ENCODE peak calls at places on chromosome 3, in seven cellular contexts. W is EL; I is A172; V is activated T-cell treated with anti-CD3 and anti-CD28 coated beads, Interleukin-2, amount 50 U/mL, for 24 hours; P is GM04504; E is GM12864; D is HCEC 1CT. S is an unnamed sample.

GRCh38 chr3:195885036-195885871 is 23.1 kb downstream of the TNK2 start:
- DNase-seq in W (no peak), D (no peak), P (no peak), I (peak), V (no peak), E (no peak), S (no peak)

GRCh38 chr3:126245811-126246727 is 65.7 kb upstream of the ALDH1L1 start:
- DNase-seq in E (no peak), V (no peak), D (peak), P (no peak), I (peak), W (peak), S (peak)

GRCh38 chr3:186361612-186362408 is at the start of gene DGKG:
- DNase-seq in V (peak), E (no peak), W (peak), I (no peak), D (no peak), P (no peak), S (no peak)

GRCh38 chr3:66297260-66297863 is 76.6 kb downstream of the SLC25A26 start:
- DNase-seq in D (no peak), W (no peak), P (no peak), I (no peak), V (no peak), E (no peak), S (no peak)

GRCh38 chr3:122468896-122469533 is 45.7 kb downstream of the KPNA1 start:
- DNase-seq in P (no peak), W (no peak), I (no peak), E (no peak), V (no peak), D (no peak), S (no peak)

GRCh38 chr3:129605593-129606521 is 619 bp downstream of the PLXND1 start:
- DNase-seq in V (peak), D (peak), E (no peak), P (no peak), I (peak), W (peak), S (no peak)

GRCh38 chr3:162764672-162765071 is 1268.1 kb downstream of the OTOL1 start:
- DNase-seq in I (no peak), W (no peak), D (no peak), E (no peak), V (no peak), P (no peak), S (no peak)

GRCh38 chr3:108588616-108589015 is 622 bp downstream of the CIP2A start:
- DNase-seq in I (no peak), E (no peak), D (peak), W (no peak), V (no peak), P (no peak), S (no peak)

GRCh38 chr3:76107935-76108570 is 322.7 kb upstream of the ZNF717 start:
- DNase-seq in W (peak), I (no peak), D (peak), E (no peak), P (no peak), V (no peak), S (no peak)

GRCh38 chr3:56484525-56485024 is 16.3 kb upstream of the ERC2 start:
- DNase-seq in E (no peak), V (no peak), I (no peak), W (no peak), D (no peak), P (no peak), S (no peak)

GRCh38 chr3:100561459-100562158 is 47.8 kb upstream of the ADGRG7 start:
- DNase-seq in V (no peak), P (peak), D (peak), I (no peak), W (peak), E (no peak), S (no peak)

GRCh38 chr3:52345521-52346110 is 29.5 kb downstream of the DNAH1 start:
- DNase-seq in P (no peak), W (peak), V (no peak), I (no peak), D (no peak), E (no peak), S (no peak)

GRCh38 chr3:107241217-107241616 is 136.0 kb upstream of the CCDC54 start:
- DNase-seq in D (peak), V (peak), I (no peak), E (no peak), P (peak), W (peak), S (peak)

GRCh38 chr3:14496351-14496750 is 43.8 kb downstream of the GRIP2 start:
- DNase-seq in V (no peak), E (no peak), D (no peak), I (no peak), P (no peak), W (no peak), S (no peak)

GRCh38 chr3:11558002-11558401 is 85.7 kb downstream of the VGLL4 start:
- DNase-seq in P (peak), W (peak), E (no peak), V (no peak), I (peak), D (peak), S (no peak)

GRCh38 chr3:113628316-113628715 is 68.1 kb downstream of the USF3 start:
- DNase-seq in W (no peak), E (no peak), P (no peak), V (no peak), D (no peak), I (no peak), S (no peak)

GRCh38 chr3:32421991-32422859 is 30.6 kb downstream of the CMTM7 start:
- DNase-seq in V (no peak), I (peak), E (no peak), D (peak), W (peak), P (peak), S (peak)

S was measured in NCI-H2029.